ENCODE peak calls at places on chromosomes 13 and 19, in seven cellular contexts. J is OCI-LY7, B is hepatocyte, N is GM23338, R is neural progenitor cell, C is astrocyte, P is GM23248. Q is an unnamed sample.
A peak's percentile ranks its signal among the peaks of the same experiment; 100 is the strongest.

GRCh38 chr19:45492627-45493470 is 4.0 kb downstream of the RTN2 start:
- DNase-seq in R (peak; percentile 84), P (peak; percentile 73), N (peak; percentile 91), B (peak; percentile 58), C (peak; percentile 54), J (peak; percentile 79), Q (peak; percentile 90)

GRCh38 chr13:63209330-63210017 is 1793.8 kb upstream of the PCDH20 start:
- DNase-seq in P (no peak), R (no peak), B (no peak), N (no peak), J (no peak), C (peak; percentile 70), Q (peak; percentile 43)

GRCh38 chr19:38210458-38210987 is 13.5 kb downstream of the DPF1 start:
- DNase-seq in P (peak; percentile 48), N (peak; percentile 97), J (no peak), C (no peak), B (peak; percentile 91), R (peak; percentile 97), Q (peak; percentile 38)

GRCh38 chr19:46609511-46610412 is 8.6 kb downstream of the CALM3 start:
- DNase-seq in B (no peak), C (no peak), N (no peak), R (no peak), P (no peak), J (no peak), Q (no peak)

GRCh38 chr19:38386300-38386967 is 1.4 kb downstream of the GGN start:
- DNase-seq in B (peak; percentile 26), C (no peak), P (no peak), R (peak; percentile 50), J (no peak), N (peak; percentile 35), Q (no peak)

GRCh38 chr13:85261757-85262346 is 537.4 kb downstream of the SLITRK6 start:
- DNase-seq in P (no peak), N (peak; percentile 11), B (peak; percentile 20), R (no peak), J (peak; percentile 27), C (no peak), Q (peak; percentile 33)

GRCh38 chr13:66644855-66645460 is 585.2 kb downstream of the PCDH9 start:
- DNase-seq in R (no peak), N (no peak), B (no peak), P (no peak), C (no peak), J (no peak), Q (no peak)

GRCh38 chr13:41670873-41671443 is 213.6 kb downstream of the RGCC start:
- DNase-seq in J (no peak), B (no peak), N (no peak), P (no peak), R (no peak), C (no peak), Q (no peak)

GRCh38 chr19:15166700-15167099 is 34.1 kb downstream of the NOTCH3 start:
- DNase-seq in P (peak; percentile 12), R (no peak), C (no peak), J (no peak), B (no peak), N (peak; percentile 39), Q (no peak)

GRCh38 chr13:106063591-106064308 is 471.7 kb downstream of the EFNB2 start:
- DNase-seq in J (no peak), P (peak; percentile 72), C (peak; percentile 91), B (no peak), N (no peak), R (no peak), Q (peak; percentile 81)

GRCh38 chr19:38055655-38056521 is 148.9 kb downstream of the SIPA1L3 start:
- DNase-seq in N (peak; percentile 69), C (no peak), B (no peak), J (no peak), R (peak; percentile 66), P (no peak), Q (no peak)

GRCh38 chr13:92781965-92782364 is 444.6 kb upstream of the GPC6 start:
- DNase-seq in P (no peak), B (no peak), R (no peak), J (no peak), N (no peak), C (no peak), Q (no peak)

GRCh38 chr19:46898731-46899130 is 37.9 kb downstream of the ARHGAP35 start:
- DNase-seq in N (peak; percentile 33), B (peak; percentile 14), R (no peak), J (no peak), P (peak; percentile 51), C (peak; percentile 91), Q (peak; percentile 41)

GRCh38 chr19:43781630-43782310 is 997 bp upstream of the KCNN4 start:
- DNase-seq in N (no peak), R (no peak), J (peak; percentile 27), B (no peak), C (no peak), P (no peak), Q (no peak)

GRCh38 chr19:50320596-50320995 is 8.6 kb downstream of the KCNC3 start:
- DNase-seq in B (no peak), R (no peak), P (no peak), C (no peak), N (no peak), J (no peak), Q (no peak)

GRCh38 chr13:40179882-40180281 is 486.6 kb downstream of the FOXO1 start:
- DNase-seq in C (no peak), R (no peak), J (no peak), B (no peak), N (no peak), P (no peak), Q (no peak)

GRCh38 chr13:93714171-93714570 is 487.6 kb downstream of the GPC6 start:
- DNase-seq in N (no peak), J (no peak), B (no peak), R (no peak), C (peak; percentile 52), P (peak; percentile 30), Q (no peak)

GRCh38 chr19:45245334-45245787 is at the start of gene EXOC3L2:
- DNase-seq in R (no peak), P (no peak), C (no peak), B (no peak), N (no peak), J (no peak), Q (no peak)

GRCh38 chr13:50200988-50201387 is 185.7 kb downstream of the KCNRG start:
- DNase-seq in B (peak; percentile 38), N (no peak), P (no peak), R (no peak), C (peak; percentile 49), J (no peak), Q (no peak)

GRCh38 chr13:77729502-77730221 is 32.2 kb downstream of the SLAIN1 start:
- DNase-seq in J (no peak), B (no peak), R (no peak), P (no peak), C (no peak), N (no peak), Q (no peak)
- H3K4me3 ChIP-seq in J (no peak overlapping the region), B (no peak overlapping the region), R (no peak overlapping the region), P (no peak overlapping the region), C (no peak overlapping the region), N (no peak overlapping the region), Q (no peak overlapping the region)

GRCh38 chr19:34188388-34188787 is 16.1 kb downstream of the LSM14A start:
- DNase-seq in B (no peak), R (no peak), N (no peak), C (no peak), P (peak; percentile 20), J (no peak), Q (peak; percentile 53)

GRCh38 chr19:34186205-34186604 is 13.9 kb downstream of the LSM14A start:
- DNase-seq in N (no peak), P (no peak), J (no peak), R (peak; percentile 18), C (no peak), B (no peak), Q (no peak)

GRCh38 chr19:34182125-34182524 is 9.8 kb downstream of the LSM14A start:
- DNase-seq in N (no peak), J (no peak), R (no peak), B (no peak), P (no peak), C (no peak), Q (no peak)

GRCh38 chr19:34187011-34187410 is 14.7 kb downstream of the LSM14A start:
- DNase-seq in R (no peak), P (no peak), B (no peak), C (no peak), J (no peak), N (no peak), Q (no peak)

DNA sequence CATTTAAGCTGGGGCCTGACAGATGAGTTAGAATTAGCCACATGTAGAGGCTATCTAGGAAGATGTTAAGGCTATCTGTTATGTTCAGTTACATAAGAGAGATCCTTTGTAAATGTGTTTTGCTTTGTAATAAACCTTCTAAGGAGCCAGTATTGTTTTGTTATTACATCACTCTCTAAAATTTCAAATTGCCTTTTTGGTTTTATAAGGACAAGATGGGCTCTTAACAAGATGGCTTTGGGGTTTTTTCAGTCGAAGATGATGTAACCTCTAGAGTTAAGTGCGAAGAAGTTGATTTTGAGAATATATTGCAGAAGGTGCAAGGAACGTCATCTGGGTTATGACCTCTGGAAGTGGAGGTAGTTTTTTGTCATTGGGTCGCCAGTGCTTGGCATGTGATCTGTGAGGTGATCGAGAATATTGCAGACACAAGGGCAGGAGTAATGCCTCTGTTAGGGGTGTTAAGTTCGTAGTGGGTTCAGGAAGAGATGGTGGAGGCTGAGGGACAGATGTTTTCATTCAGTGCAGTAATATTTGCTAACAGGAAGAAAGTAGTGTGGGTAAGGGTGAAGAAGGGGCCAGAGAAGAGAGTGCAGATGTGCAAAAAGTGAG is 12.7 kb downstream of the LSM14A start:
- DNase-seq in N (no peak), J (no peak), R (no peak), P (peak; percentile 39), C (no peak), B (no peak), Q (no peak)
- H3K4me2 ChIP-seq in N (no peak overlapping the region), J (peak overlapping the region; percentile 44), R (no peak overlapping the region), P (peak overlapping the region; percentile 60), C (peak overlapping the region; percentile 4), B (no peak overlapping the region), Q (no peak overlapping the region)

GRCh38 chr19:18716857-18717256 is 33.4 kb downstream of the CRTC1 start:
- DNase-seq in J (no peak), N (no peak), B (no peak), R (no peak), P (no peak), C (no peak), Q (no peak)
- H3K4me3 ChIP-seq in J (no peak overlapping the region), N (no peak overlapping the region), B (no peak overlapping the region), R (no peak overlapping the region), P (no peak overlapping the region), C (no peak overlapping the region), Q (no peak overlapping the region)

GRCh38 chr19:34479396-34479795 is 2.2 kb upstream of the WTIP start:
- DNase-seq in B (no peak), N (no peak), P (no peak), J (no peak), R (no peak), C (no peak), Q (no peak)

GRCh38 chr19:34471906-34472305 is 9.7 kb upstream of the WTIP start:
- DNase-seq in C (no peak), R (no peak), N (no peak), P (no peak), J (no peak), B (no peak), Q (no peak)

GRCh38 chr19:34474233-34474989 is 7.1 kb upstream of the WTIP start:
- DNase-seq in J (no peak), N (no peak), R (no peak), C (no peak), P (peak; percentile 12), B (no peak), Q (no peak)

GRCh38 chr19:34475975-34476594 is 5.5 kb upstream of the WTIP start:
- DNase-seq in R (no peak), C (no peak), J (no peak), N (peak; percentile 39), B (no peak), P (peak; percentile 16), Q (peak; percentile 31)

GRCh38 chr19:34475026-34475974 is 6.3 kb upstream of the WTIP start:
- DNase-seq in N (no peak), B (peak; percentile 27), P (peak; percentile 96), R (no peak), C (peak; percentile 83), J (no peak), Q (peak; percentile 90)
- H3K4me2 ChIP-seq in N (no peak overlapping the region), B (no peak overlapping the region), P (peak overlapping the region; percentile 73), R (no peak overlapping the region), C (peak overlapping the region; percentile 66), J (no peak overlapping the region), Q (no peak overlapping the region)

Q was measured in mesenchymal stem cell.